ENCODE peak calls at places on chromosomes 6 and 20, in five cellular contexts. T, I, C, S and P are unnamed samples.

GRCh38 chr20:51008718-51009117 is 14.2 kb downstream of the KCNG1 start:
- DNase-seq in T (no peak), S (no peak), I (no peak), C (no peak), P (peak; percentile 79)

GRCh38 chr6:85749236-85749635 is 106.5 kb upstream of the SYNCRIP start:
- DNase-seq in C (no peak), S (no peak), T (no peak), I (no peak), P (peak; percentile 17)

GRCh38 chr6:81911446-81911845 is 159.0 kb upstream of the TENT5A start:
- DNase-seq in I (no peak), T (no peak), S (no peak), C (no peak), P (no peak)

GRCh38 chr6:142378138-142378875 is 76.5 kb downstream of the ADGRG6 start:
- DNase-seq in T (no peak), C (no peak), I (no peak), S (no peak), P (peak; percentile 23)

GRCh38 chr20:60642546-60642945 is 609.5 kb upstream of the CDH4 start:
- DNase-seq in S (no peak), C (no peak), T (no peak), I (no peak), P (no peak)

GRCh38 chr6:30508890-30509736 is 19.8 kb downstream of the HLA-E start:
- DNase-seq in S (no peak), C (no peak), I (no peak), T (no peak), P (no peak)

GRCh38 chr20:12173333-12173732 is 255.6 kb downstream of the BTBD3 start:
- DNase-seq in S (no peak), T (no peak), C (no peak), I (no peak), P (no peak)

GRCh38 chr6:100101656-100102055 is 107.6 kb upstream of the MCHR2 start:
- DNase-seq in I (no peak), S (no peak), C (no peak), T (no peak), P (no peak)

GRCh38 chr20:62959101-62959971 is 6.8 kb downstream of the SLC17A9 start:
- DNase-seq in S (no peak), C (no peak), I (no peak), T (peak; percentile 12), P (no peak)

GRCh38 chr6:46969206-46969605 is 47.5 kb upstream of the ADGRF5 start:
- DNase-seq in T (no peak), C (no peak), S (no peak), I (no peak), P (no peak)

GRCh38 chr20:24770628-24771556 is 178.2 kb upstream of the CST7 start:
- DNase-seq in C (no peak), T (no peak), I (no peak), S (no peak), P (peak; percentile 6)

GRCh38 chr6:50452001-50452400 is 261.3 kb upstream of the TFAP2D start:
- DNase-seq in I (no peak), C (no peak), T (no peak), S (no peak), P (no peak)

GRCh38 chr6:101114703-101115102 is 233.6 kb upstream of the ASCC3 start:
- DNase-seq in T (peak; percentile 48), I (peak; percentile 28), S (no peak), C (no peak), P (peak; percentile 43)

GRCh38 chr6:12483712-12484111 is 193.6 kb downstream of the EDN1 start:
- DNase-seq in I (no peak), C (no peak), S (no peak), T (no peak), P (no peak)

GRCh38 chr6:154899825-154900468 is 95.2 kb upstream of the TIAM2 start:
- DNase-seq in T (no peak), C (no peak), I (no peak), S (no peak), P (no peak)

GRCh38 chr6:129623008-129623732 is 86.8 kb downstream of the ARHGAP18 start:
- DNase-seq in S (no peak), I (no peak), T (no peak), C (no peak), P (no peak)

GRCh38 chr6:24489881-24490280 is 503 bp upstream of the GPLD1 start:
- DNase-seq in I (no peak), S (no peak), T (no peak), C (no peak), P (no peak)

GRCh38 chr20:37714973-37715657 is 21.3 kb downstream of the CTNNBL1 start:
- DNase-seq in C (no peak), I (no peak), T (no peak), S (no peak), P (no peak)

GRCh38 chr6:166494757-166495486 is 91.6 kb downstream of the RAMACL start:
- DNase-seq in T (no peak), S (peak; percentile 44), I (peak; percentile 41), C (no peak), P (peak; percentile 62)

GRCh38 chr6:150377211-150377781 is 8.5 kb downstream of the IYD start:
- DNase-seq in S (no peak), I (no peak), T (no peak), C (no peak), P (peak; percentile 80)

GRCh38 chr6:834190-834589 is 141.3 kb upstream of the EXOC2 start:
- DNase-seq in I (no peak), S (no peak), C (no peak), T (no peak), P (no peak)

GRCh38 chr6:130888246-130888645 is 61.0 kb downstream of the SMLR1 start:
- DNase-seq in C (no peak), I (no peak), S (no peak), T (no peak), P (no peak)

GRCh38 chr20:621115-621756 is 11.1 kb upstream of the TCF15 start:
- DNase-seq in C (no peak), S (no peak), I (no peak), T (no peak), P (no peak)

GRCh38 chr6:133242761-133243590 is 1.8 kb downstream of the EYA4 start:
- DNase-seq in S (no peak), T (peak; percentile 25), I (peak; percentile 53), C (no peak), P (peak; percentile 14)

GRCh38 chr6:20826378-20826777 is 292.1 kb downstream of the CDKAL1 start:
- DNase-seq in C (no peak), S (no peak), I (no peak), T (no peak), P (no peak)

GRCh38 chr6:110944681-110945151 is 13.8 kb upstream of the GTF3C6 start:
- DNase-seq in S (peak; percentile 49), I (no peak), T (no peak), C (no peak), P (no peak)

GRCh38 chr6:101607286-101607685 is 213.8 kb downstream of the GRIK2 start:
- DNase-seq in T (no peak), S (no peak), C (no peak), I (no peak), P (no peak)

GRCh38 chr6:36683656-36684446 is 5.3 kb downstream of the CDKN1A start:
- DNase-seq in I (no peak), C (no peak), S (no peak), T (no peak), P (no peak)

GRCh38 chr6:75412937-75413662 is 80.5 kb downstream of the FILIP1 start:
- DNase-seq in S (no peak), T (no peak), C (no peak), I (no peak), P (no peak)

GRCh38 chr6:20866038-20866437 is 331.8 kb downstream of the CDKAL1 start:
- DNase-seq in T (no peak), I (no peak), S (no peak), C (no peak), P (no peak)

GRCh38 chr20:57323034-57323433 is 6.6 kb upstream of the SPO11 start:
- DNase-seq in I (no peak), T (no peak), C (no peak), S (no peak), P (peak; percentile 66)

GRCh38 chr6:100719883-100720682 is 161.0 kb downstream of the ASCC3 start:
- DNase-seq in T (peak; percentile 2), C (no peak), I (no peak), S (no peak), P (no peak)